ENCODE peak calls at places on chromosomes 3 and 15, in eight cellular contexts. W is stimulated activated CD4-positive, alpha-beta T cell treated with anti-CD3 and anti-CD28 coated beads, Interleukin-12 subunit alpha, Interleukin-12 subunit beta, amount 100 ng/mL, for 48 hours; H is 8988T; Z is stimulated activated naive CD8-positive, alpha-beta T cell treated with anti-CD3 and anti-CD28 coated beads, Interleukin-15, amount 100 ng/mL, for 72 hours; N is neural crest cell; S is NT2/D1; P is kidney tubule cell; U is body of pancreas. J is an unnamed sample.

GRCh38 chr15:62783303-62783957 is 259.1 kb upstream of the TPM1 start:
- DNase-seq in W (no peak), H (no peak), Z (no peak), N (no peak), S (no peak), P (peak), U (no peak), J (no peak)

GRCh38 chr3:102194760-102195159 is 240.1 kb upstream of the ZPLD1 start:
- DNase-seq in W (no peak), H (no peak), Z (no peak), N (no peak), S (no peak), P (peak), U (no peak), J (no peak)

GRCh38 chr3:141876891-141877561 is 583 bp downstream of the ATP1B3 start:
- DNase-seq in W (peak), H (no peak), Z (peak), N (peak), S (no peak), P (peak), U (peak), J (peak)

GRCh38 chr3:157088133-157088488 is 71.8 kb downstream of the CCNL1 start:
- DNase-seq in W (no peak), H (no peak), Z (no peak), N (no peak), S (no peak), P (no peak), U (no peak), J (no peak)

GRCh38 chr3:42960282-42960681 is 18.8 kb upstream of the GASK1A start:
- DNase-seq in W (no peak), H (no peak), Z (no peak), N (no peak), S (no peak), P (no peak), U (no peak), J (no peak)

GRCh38 chr15:27418729-27419128 is 447.7 kb downstream of the GABRG3 start:
- DNase-seq in W (no peak), H (no peak), Z (no peak), N (peak), S (no peak), P (peak), U (no peak), J (no peak)

GRCh38 chr3:111541911-111542483 is at the start of gene CD96:
- DNase-seq in W (peak), H (no peak), Z (peak), N (no peak), S (no peak), P (no peak), U (peak), J (peak)

GRCh38 chr3:179194931-179195330 is 46.8 kb downstream of the PIK3CA start:
- DNase-seq in W (no peak), H (no peak), Z (no peak), N (no peak), S (no peak), P (no peak), U (no peak), J (no peak)

GRCh38 chr3:3356836-3357235 is 177.3 kb upstream of the CRBN start:
- DNase-seq in W (no peak), H (no peak), Z (no peak), N (no peak), S (no peak), P (no peak), U (no peak), J (no peak)

GRCh38 chr3:31922962-31923361 is 58.1 kb downstream of the OSBPL10 start:
- DNase-seq in W (no peak), H (no peak), Z (no peak), N (no peak), S (no peak), P (no peak), U (no peak), J (no peak)

GRCh38 chr15:48796930-48797329 is 13.9 kb downstream of the CEP152 start:
- DNase-seq in W (no peak), H (no peak), Z (no peak), N (no peak), S (no peak), P (peak), U (no peak), J (peak)

GRCh38 chr3:107959767-107960166 is 131.1 kb downstream of the CD47 start:
- DNase-seq in W (no peak), H (no peak), Z (no peak), N (no peak), S (no peak), P (peak), U (no peak), J (no peak)

GRCh38 chr3:127162947-127163645 is 29.8 kb upstream of the PRR23E start:
- DNase-seq in W (no peak), H (no peak), Z (no peak), N (peak), S (no peak), P (no peak), U (no peak), J (no peak)

GRCh38 chr3:125605771-125606170 is 10.5 kb upstream of the OSBPL11 start:
- DNase-seq in W (no peak), H (no peak), Z (no peak), N (no peak), S (no peak), P (no peak), U (no peak), J (no peak)

GRCh38 chr3:34070831-34071230 is 272.4 kb downstream of the PDCD6IP start:
- DNase-seq in W (no peak), H (no peak), Z (no peak), N (no peak), S (no peak), P (no peak), U (no peak), J (no peak)

GRCh38 chr3:169350228-169350627 is 313.3 kb downstream of the MECOM start:
- DNase-seq in W (no peak), H (no peak), Z (no peak), N (no peak), S (no peak), P (peak), U (no peak), J (no peak)

GRCh38 chr15:69046781-69047180 is 32.3 kb downstream of the NOX5 start:
- DNase-seq in W (no peak), H (no peak), Z (no peak), N (no peak), S (no peak), P (no peak), U (no peak), J (no peak)

GRCh38 chr15:80203361-80203885 is 48.6 kb downstream of the CTXND1 start:
- DNase-seq in W (no peak), H (no peak), Z (no peak), N (no peak), S (no peak), P (peak), U (no peak), J (no peak)

GRCh38 chr3:99407257-99407656 is 231.1 kb upstream of the COL8A1 start:
- DNase-seq in W (no peak), H (no peak), Z (no peak), N (no peak), S (no peak), P (no peak), U (no peak), J (no peak)

J was measured in GM06990.